ENCODE peak calls at places on chromosomes 5 and 9, in five cellular contexts. U is NCI-H1092, T is SHP77, G is A549, B is Ammon's horn. V is an unnamed sample.

GRCh38 chr5:169742773-169743296 is 105.8 kb downstream of the DOCK2 start:
- DNase-seq in T (no peak), B (peak), U (no peak), G (no peak), V (no peak)

GRCh38 chr9:9392755-9393154 is 1220.0 kb downstream of the PTPRD start:
- DNase-seq in B (no peak), T (no peak), G (no peak), U (no peak), V (no peak)

GRCh38 chr9:112771359-112772214 is 21.0 kb downstream of the SNX30 start:
- DNase-seq in T (no peak), B (peak), U (no peak), G (no peak), V (no peak)

GRCh38 chr9:76662476-76663281 is 101.6 kb upstream of the PCA3 start:
- DNase-seq in T (no peak), G (no peak), B (no peak), U (no peak), V (peak)

GRCh38 chr9:98095401-98095800 is 23.6 kb downstream of the TRIM14 start:
- DNase-seq in U (no peak), G (no peak), T (no peak), B (no peak), V (no peak)

GRCh38 chr5:132136906-132137305 is 63.3 kb downstream of the CSF2 start:
- DNase-seq in B (peak), T (no peak), G (no peak), U (no peak), V (no peak)

GRCh38 chr5:8864053-8864452 is 681.8 kb downstream of the SEMA5A start:
- DNase-seq in B (no peak), U (no peak), T (peak), G (peak), V (no peak)

GRCh38 chr9:126700296-126700695 is 86.6 kb downstream of the LMX1B start:
- DNase-seq in B (no peak), U (no peak), G (no peak), T (no peak), V (no peak)

GRCh38 chr5:117982691-117983090 is 1005.7 kb downstream of the DTWD2 start:
- DNase-seq in U (no peak), B (no peak), G (no peak), T (no peak), V (no peak)

GRCh38 chr5:170362102-170362501 is 27.1 kb downstream of the KCNMB1 start:
- DNase-seq in T (no peak), B (peak), U (no peak), G (no peak), V (no peak)

GRCh38 chr9:31519011-31519410 is 865.4 kb upstream of the ACO1 start:
- DNase-seq in T (peak), G (no peak), B (no peak), U (no peak), V (no peak)

GRCh38 chr9:112754578-112754977 is 4.0 kb downstream of the SNX30 start:
- DNase-seq in G (no peak), U (no peak), T (no peak), B (no peak), V (no peak)

V was measured in NCI-H1105.